ENCODE peak calls at places on chromosomes 13 and 19, in eight cellular contexts. One of them, this sample, is unnamed.

GRCh38 chr13:111005364-111005763 is 90.5 kb upstream of the ANKRD10 start:
- DNase-seq in HCEC 1CT: no peak
- DNase-seq in activated CD4-positive, alpha-beta T cell treated with anti-CD3 and anti-CD28 coated beads, Interleukin-2, amount 50 U/mL, for 1 hour: no peak
- DNase-seq in AG08396: peak
- DNase-seq in cardiac fibroblast: no peak
- DNase-seq in H54: peak
- DNase-seq in stimulated activated CD4-positive, alpha-beta T cell treated with anti-CD3 and anti-CD28 coated beads, Interleukin-4, amount 100 ng/mL, for 1 hour: no peak
- DNase-seq in HT-29: no peak
- DNase-seq in this sample: no peak

GRCh38 chr19:46901701-46902401 is 41.1 kb downstream of the ARHGAP35 start:
- DNase-seq in HCEC 1CT: no peak
- DNase-seq in activated CD4-positive, alpha-beta T cell treated with anti-CD3 and anti-CD28 coated beads, Interleukin-2, amount 50 U/mL, for 1 hour: no peak
- DNase-seq in AG08396: no peak
- DNase-seq in cardiac fibroblast: no peak
- DNase-seq in H54: no peak
- DNase-seq in stimulated activated CD4-positive, alpha-beta T cell treated with anti-CD3 and anti-CD28 coated beads, Interleukin-4, amount 100 ng/mL, for 1 hour: no peak
- DNase-seq in HT-29: peak
- DNase-seq in this sample: no peak

GRCh38 chr13:38763446-38764381 is 76.8 kb downstream of the FREM2 start:
- DNase-seq in HCEC 1CT: peak
- DNase-seq in activated CD4-positive, alpha-beta T cell treated with anti-CD3 and anti-CD28 coated beads, Interleukin-2, amount 50 U/mL, for 1 hour: no peak
- DNase-seq in AG08396: peak
- DNase-seq in cardiac fibroblast: peak
- DNase-seq in H54: peak
- DNase-seq in stimulated activated CD4-positive, alpha-beta T cell treated with anti-CD3 and anti-CD28 coated beads, Interleukin-4, amount 100 ng/mL, for 1 hour: no peak
- DNase-seq in HT-29: peak
- DNase-seq in this sample: peak

GRCh38 chr19:54316746-54317107 is 3.8 kb upstream of the LILRA5 start:
- DNase-seq in HCEC 1CT: no peak
- DNase-seq in activated CD4-positive, alpha-beta T cell treated with anti-CD3 and anti-CD28 coated beads, Interleukin-2, amount 50 U/mL, for 1 hour: no peak
- DNase-seq in AG08396: no peak
- DNase-seq in cardiac fibroblast: no peak
- DNase-seq in H54: no peak
- DNase-seq in stimulated activated CD4-positive, alpha-beta T cell treated with anti-CD3 and anti-CD28 coated beads, Interleukin-4, amount 100 ng/mL, for 1 hour: no peak
- DNase-seq in HT-29: peak
- DNase-seq in this sample: no peak

GRCh38 chr13:111915104-111915551 is 151.8 kb upstream of the SOX1 start:
- DNase-seq in HCEC 1CT: no peak
- DNase-seq in activated CD4-positive, alpha-beta T cell treated with anti-CD3 and anti-CD28 coated beads, Interleukin-2, amount 50 U/mL, for 1 hour: no peak
- DNase-seq in AG08396: no peak
- DNase-seq in cardiac fibroblast: no peak
- DNase-seq in H54: no peak
- DNase-seq in stimulated activated CD4-positive, alpha-beta T cell treated with anti-CD3 and anti-CD28 coated beads, Interleukin-4, amount 100 ng/mL, for 1 hour: no peak
- DNase-seq in HT-29: no peak
- DNase-seq in this sample: no peak

GRCh38 chr19:39172700-39173501 is 23.9 kb upstream of the NCCRP1 start:
- DNase-seq in HCEC 1CT: no peak
- DNase-seq in activated CD4-positive, alpha-beta T cell treated with anti-CD3 and anti-CD28 coated beads, Interleukin-2, amount 50 U/mL, for 1 hour: no peak
- DNase-seq in AG08396: no peak
- DNase-seq in cardiac fibroblast: no peak
- DNase-seq in H54: no peak
- DNase-seq in stimulated activated CD4-positive, alpha-beta T cell treated with anti-CD3 and anti-CD28 coated beads, Interleukin-4, amount 100 ng/mL, for 1 hour: no peak
- DNase-seq in HT-29: no peak
- DNase-seq in this sample: no peak

GRCh38 chr19:38654478-38655079 is 7.1 kb downstream of the ACTN4 start:
- DNase-seq in HCEC 1CT: peak
- DNase-seq in activated CD4-positive, alpha-beta T cell treated with anti-CD3 and anti-CD28 coated beads, Interleukin-2, amount 50 U/mL, for 1 hour: no peak
- DNase-seq in AG08396: no peak
- DNase-seq in cardiac fibroblast: no peak
- DNase-seq in H54: no peak
- DNase-seq in stimulated activated CD4-positive, alpha-beta T cell treated with anti-CD3 and anti-CD28 coated beads, Interleukin-4, amount 100 ng/mL, for 1 hour: no peak
- DNase-seq in HT-29: peak
- DNase-seq in this sample: peak

GRCh38 chr19:13644648-13645047 is 119.7 kb upstream of the MRI1 start:
- DNase-seq in HCEC 1CT: no peak
- DNase-seq in activated CD4-positive, alpha-beta T cell treated with anti-CD3 and anti-CD28 coated beads, Interleukin-2, amount 50 U/mL, for 1 hour: no peak
- DNase-seq in AG08396: no peak
- DNase-seq in cardiac fibroblast: no peak
- DNase-seq in H54: no peak
- DNase-seq in stimulated activated CD4-positive, alpha-beta T cell treated with anti-CD3 and anti-CD28 coated beads, Interleukin-4, amount 100 ng/mL, for 1 hour: no peak
- DNase-seq in HT-29: no peak
- DNase-seq in this sample: no peak

GRCh38 chr13:41222259-41222852 is 28.0 kb upstream of the KBTBD7 start:
- DNase-seq in HCEC 1CT: peak
- DNase-seq in activated CD4-positive, alpha-beta T cell treated with anti-CD3 and anti-CD28 coated beads, Interleukin-2, amount 50 U/mL, for 1 hour: peak
- DNase-seq in AG08396: peak
- DNase-seq in cardiac fibroblast: peak
- DNase-seq in H54: no peak
- DNase-seq in stimulated activated CD4-positive, alpha-beta T cell treated with anti-CD3 and anti-CD28 coated beads, Interleukin-4, amount 100 ng/mL, for 1 hour: peak
- DNase-seq in HT-29: peak
- DNase-seq in this sample: peak

GRCh38 chr13:83877901-83878300 is 4.4 kb downstream of the SLITRK1 start:
- DNase-seq in HCEC 1CT: no peak
- DNase-seq in activated CD4-positive, alpha-beta T cell treated with anti-CD3 and anti-CD28 coated beads, Interleukin-2, amount 50 U/mL, for 1 hour: no peak
- DNase-seq in AG08396: no peak
- DNase-seq in cardiac fibroblast: no peak
- DNase-seq in H54: no peak
- DNase-seq in stimulated activated CD4-positive, alpha-beta T cell treated with anti-CD3 and anti-CD28 coated beads, Interleukin-4, amount 100 ng/mL, for 1 hour: no peak
- DNase-seq in HT-29: no peak
- DNase-seq in this sample: no peak

GRCh38 chr13:32409561-32410440 is 18.1 kb downstream of the N4BP2L1 start:
- DNase-seq in HCEC 1CT: no peak
- DNase-seq in activated CD4-positive, alpha-beta T cell treated with anti-CD3 and anti-CD28 coated beads, Interleukin-2, amount 50 U/mL, for 1 hour: no peak
- DNase-seq in AG08396: peak
- DNase-seq in cardiac fibroblast: peak
- DNase-seq in H54: no peak
- DNase-seq in stimulated activated CD4-positive, alpha-beta T cell treated with anti-CD3 and anti-CD28 coated beads, Interleukin-4, amount 100 ng/mL, for 1 hour: no peak
- DNase-seq in HT-29: no peak
- DNase-seq in this sample: no peak

GRCh38 chr19:12796146-12797071 is 5.1 kb downstream of the JUNB start:
- DNase-seq in HCEC 1CT: peak
- DNase-seq in activated CD4-positive, alpha-beta T cell treated with anti-CD3 and anti-CD28 coated beads, Interleukin-2, amount 50 U/mL, for 1 hour: peak
- DNase-seq in AG08396: peak
- DNase-seq in cardiac fibroblast: peak
- DNase-seq in H54: no peak
- DNase-seq in stimulated activated CD4-positive, alpha-beta T cell treated with anti-CD3 and anti-CD28 coated beads, Interleukin-4, amount 100 ng/mL, for 1 hour: peak
- DNase-seq in HT-29: peak
- DNase-seq in this sample: peak

GRCh38 chr13:29993716-29994488 is 143.5 kb upstream of the UBL3 start:
- DNase-seq in HCEC 1CT: peak
- DNase-seq in activated CD4-positive, alpha-beta T cell treated with anti-CD3 and anti-CD28 coated beads, Interleukin-2, amount 50 U/mL, for 1 hour: no peak
- DNase-seq in AG08396: peak
- DNase-seq in cardiac fibroblast: peak
- DNase-seq in H54: peak
- DNase-seq in stimulated activated CD4-positive, alpha-beta T cell treated with anti-CD3 and anti-CD28 coated beads, Interleukin-4, amount 100 ng/mL, for 1 hour: no peak
- DNase-seq in HT-29: no peak
- DNase-seq in this sample: peak

GRCh38 chr19:46211201-46211881 is 18.2 kb upstream of the IGFL1 start:
- DNase-seq in HCEC 1CT: no peak
- DNase-seq in activated CD4-positive, alpha-beta T cell treated with anti-CD3 and anti-CD28 coated beads, Interleukin-2, amount 50 U/mL, for 1 hour: no peak
- DNase-seq in AG08396: no peak
- DNase-seq in cardiac fibroblast: no peak
- DNase-seq in H54: no peak
- DNase-seq in stimulated activated CD4-positive, alpha-beta T cell treated with anti-CD3 and anti-CD28 coated beads, Interleukin-4, amount 100 ng/mL, for 1 hour: no peak
- DNase-seq in HT-29: peak
- DNase-seq in this sample: peak

GRCh38 chr19:55115446-55116065 is 1.9 kb downstream of the PPP1R12C start:
- DNase-seq in HCEC 1CT: no peak
- DNase-seq in activated CD4-positive, alpha-beta T cell treated with anti-CD3 and anti-CD28 coated beads, Interleukin-2, amount 50 U/mL, for 1 hour: no peak
- DNase-seq in AG08396: no peak
- DNase-seq in cardiac fibroblast: peak
- DNase-seq in H54: no peak
- DNase-seq in stimulated activated CD4-positive, alpha-beta T cell treated with anti-CD3 and anti-CD28 coated beads, Interleukin-4, amount 100 ng/mL, for 1 hour: no peak
- DNase-seq in HT-29: no peak
- DNase-seq in this sample: peak

GRCh38 chr13:34805347-34805746 is 136.7 kb upstream of the NBEA start:
- DNase-seq in HCEC 1CT: no peak
- DNase-seq in activated CD4-positive, alpha-beta T cell treated with anti-CD3 and anti-CD28 coated beads, Interleukin-2, amount 50 U/mL, for 1 hour: no peak
- DNase-seq in AG08396: no peak
- DNase-seq in cardiac fibroblast: no peak
- DNase-seq in H54: no peak
- DNase-seq in stimulated activated CD4-positive, alpha-beta T cell treated with anti-CD3 and anti-CD28 coated beads, Interleukin-4, amount 100 ng/mL, for 1 hour: no peak
- DNase-seq in HT-29: no peak
- DNase-seq in this sample: no peak

GRCh38 chr13:21849323-21849722 is 178.4 kb downstream of the FGF9 start:
- DNase-seq in HCEC 1CT: no peak
- DNase-seq in activated CD4-positive, alpha-beta T cell treated with anti-CD3 and anti-CD28 coated beads, Interleukin-2, amount 50 U/mL, for 1 hour: peak
- DNase-seq in AG08396: peak
- DNase-seq in cardiac fibroblast: peak
- DNase-seq in H54: no peak
- DNase-seq in stimulated activated CD4-positive, alpha-beta T cell treated with anti-CD3 and anti-CD28 coated beads, Interleukin-4, amount 100 ng/mL, for 1 hour: no peak
- DNase-seq in HT-29: peak
- DNase-seq in this sample: no peak

GRCh38 chr19:28424041-28424440 is 788.9 kb downstream of the UQCRFS1 start:
- DNase-seq in HCEC 1CT: no peak
- DNase-seq in activated CD4-positive, alpha-beta T cell treated with anti-CD3 and anti-CD28 coated beads, Interleukin-2, amount 50 U/mL, for 1 hour: no peak
- DNase-seq in AG08396: no peak
- DNase-seq in cardiac fibroblast: no peak
- DNase-seq in H54: no peak
- DNase-seq in stimulated activated CD4-positive, alpha-beta T cell treated with anti-CD3 and anti-CD28 coated beads, Interleukin-4, amount 100 ng/mL, for 1 hour: no peak
- DNase-seq in HT-29: no peak
- DNase-seq in this sample: no peak

GRCh38 chr19:46764817-46765291 is 18.6 kb upstream of the STRN4 start:
- DNase-seq in HCEC 1CT: no peak
- DNase-seq in activated CD4-positive, alpha-beta T cell treated with anti-CD3 and anti-CD28 coated beads, Interleukin-2, amount 50 U/mL, for 1 hour: no peak
- DNase-seq in AG08396: no peak
- DNase-seq in cardiac fibroblast: no peak
- DNase-seq in H54: no peak
- DNase-seq in stimulated activated CD4-positive, alpha-beta T cell treated with anti-CD3 and anti-CD28 coated beads, Interleukin-4, amount 100 ng/mL, for 1 hour: no peak
- DNase-seq in HT-29: peak
- DNase-seq in this sample: no peak

GRCh38 chr19:5130371-5131030 is 161.6 kb downstream of the KDM4B start:
- DNase-seq in HCEC 1CT: no peak
- DNase-seq in activated CD4-positive, alpha-beta T cell treated with anti-CD3 and anti-CD28 coated beads, Interleukin-2, amount 50 U/mL, for 1 hour: peak
- DNase-seq in AG08396: no peak
- DNase-seq in cardiac fibroblast: no peak
- DNase-seq in H54: no peak
- DNase-seq in stimulated activated CD4-positive, alpha-beta T cell treated with anti-CD3 and anti-CD28 coated beads, Interleukin-4, amount 100 ng/mL, for 1 hour: peak
- DNase-seq in HT-29: no peak
- DNase-seq in this sample: no peak

GRCh38 chr19:31002852-31003251 is 346.4 kb downstream of the TSHZ3 start:
- DNase-seq in HCEC 1CT: no peak
- DNase-seq in activated CD4-positive, alpha-beta T cell treated with anti-CD3 and anti-CD28 coated beads, Interleukin-2, amount 50 U/mL, for 1 hour: no peak
- DNase-seq in AG08396: no peak
- DNase-seq in cardiac fibroblast: no peak
- DNase-seq in H54: no peak
- DNase-seq in stimulated activated CD4-positive, alpha-beta T cell treated with anti-CD3 and anti-CD28 coated beads, Interleukin-4, amount 100 ng/mL, for 1 hour: no peak
- DNase-seq in HT-29: no peak
- DNase-seq in this sample: no peak

GRCh38 chr13:70391678-70392077 is 283.4 kb upstream of the KLHL1 start:
- DNase-seq in HCEC 1CT: no peak
- DNase-seq in activated CD4-positive, alpha-beta T cell treated with anti-CD3 and anti-CD28 coated beads, Interleukin-2, amount 50 U/mL, for 1 hour: no peak
- DNase-seq in AG08396: no peak
- DNase-seq in cardiac fibroblast: no peak
- DNase-seq in H54: no peak
- DNase-seq in stimulated activated CD4-positive, alpha-beta T cell treated with anti-CD3 and anti-CD28 coated beads, Interleukin-4, amount 100 ng/mL, for 1 hour: no peak
- DNase-seq in HT-29: peak
- DNase-seq in this sample: no peak

GRCh38 chr19:38606131-38606530 is 11.6 kb downstream of the MAP4K1 start:
- DNase-seq in HCEC 1CT: no peak
- DNase-seq in activated CD4-positive, alpha-beta T cell treated with anti-CD3 and anti-CD28 coated beads, Interleukin-2, amount 50 U/mL, for 1 hour: no peak
- DNase-seq in AG08396: no peak
- DNase-seq in cardiac fibroblast: no peak
- DNase-seq in H54: no peak
- DNase-seq in stimulated activated CD4-positive, alpha-beta T cell treated with anti-CD3 and anti-CD28 coated beads, Interleukin-4, amount 100 ng/mL, for 1 hour: no peak
- DNase-seq in HT-29: no peak
- DNase-seq in this sample: no peak

GRCh38 chr19:38304866-38305429 is 897 bp downstream of the C19orf33 start:
- DNase-seq in HCEC 1CT: no peak
- DNase-seq in activated CD4-positive, alpha-beta T cell treated with anti-CD3 and anti-CD28 coated beads, Interleukin-2, amount 50 U/mL, for 1 hour: no peak
- DNase-seq in AG08396: no peak
- DNase-seq in cardiac fibroblast: no peak
- DNase-seq in H54: peak
- DNase-seq in stimulated activated CD4-positive, alpha-beta T cell treated with anti-CD3 and anti-CD28 coated beads, Interleukin-4, amount 100 ng/mL, for 1 hour: no peak
- DNase-seq in HT-29: peak
- DNase-seq in this sample: peak

GRCh38 chr13:48151766-48152165 is 56.9 kb upstream of the MED4 start:
- DNase-seq in HCEC 1CT: no peak
- DNase-seq in activated CD4-positive, alpha-beta T cell treated with anti-CD3 and anti-CD28 coated beads, Interleukin-2, amount 50 U/mL, for 1 hour: no peak
- DNase-seq in AG08396: no peak
- DNase-seq in cardiac fibroblast: no peak
- DNase-seq in H54: no peak
- DNase-seq in stimulated activated CD4-positive, alpha-beta T cell treated with anti-CD3 and anti-CD28 coated beads, Interleukin-4, amount 100 ng/mL, for 1 hour: no peak
- DNase-seq in HT-29: no peak
- DNase-seq in this sample: no peak